ENCODE peak calls at places on chromosomes 2 and 18, in nine cellular contexts. One of them, this sample, is unnamed.
A peak's percentile ranks its signal among the peaks of the same experiment; 100 is the strongest.

GRCh38 chr18:35661483-35662146 is 80.1 kb downstream of the GALNT1 start:
- DNase-seq in cardiac fibroblast: no peak
- DNase-seq in progenitor cell of endocrine pancreas: no peak
- DNase-seq in A549: no peak
- DNase-seq in AG10803: no peak
- DNase-seq in mucosa of descending colon: no peak
- DNase-seq in brain microvascular endothelial cell: no peak
- DNase-seq in ascending aorta: no peak
- DNase-seq in thyroid gland: no peak
- DNase-seq in this sample: no peak

GRCh38 chr2:20745924-20746555 is 76.9 kb downstream of the LDAH start:
- DNase-seq in cardiac fibroblast: no peak
- DNase-seq in progenitor cell of endocrine pancreas: no peak
- DNase-seq in A549: peak; percentile 57
- DNase-seq in AG10803: peak; percentile 5
- DNase-seq in mucosa of descending colon: no peak
- DNase-seq in brain microvascular endothelial cell: no peak
- DNase-seq in ascending aorta: no peak
- DNase-seq in thyroid gland: no peak
- DNase-seq in this sample: no peak

GRCh38 chr18:33184918-33185317 is 255.6 kb downstream of the CCDC178 start:
- DNase-seq in cardiac fibroblast: no peak
- DNase-seq in progenitor cell of endocrine pancreas: no peak
- DNase-seq in A549: no peak
- DNase-seq in AG10803: no peak
- DNase-seq in mucosa of descending colon: no peak
- DNase-seq in brain microvascular endothelial cell: no peak
- DNase-seq in ascending aorta: no peak
- DNase-seq in thyroid gland: no peak
- DNase-seq in this sample: no peak

GRCh38 chr2:189681203-189681602 is 6.7 kb downstream of the ANKAR start:
- DNase-seq in cardiac fibroblast: no peak
- DNase-seq in progenitor cell of endocrine pancreas: no peak
- DNase-seq in A549: no peak
- DNase-seq in AG10803: no peak
- DNase-seq in mucosa of descending colon: no peak
- DNase-seq in brain microvascular endothelial cell: no peak
- DNase-seq in ascending aorta: no peak
- DNase-seq in thyroid gland: no peak
- DNase-seq in this sample: no peak

GRCh38 chr2:216047417-216047816 is 34.1 kb upstream of the MREG start:
- DNase-seq in cardiac fibroblast: no peak
- DNase-seq in progenitor cell of endocrine pancreas: no peak
- DNase-seq in A549: no peak
- DNase-seq in AG10803: no peak
- DNase-seq in mucosa of descending colon: no peak
- DNase-seq in brain microvascular endothelial cell: no peak
- DNase-seq in ascending aorta: no peak
- DNase-seq in thyroid gland: no peak
- DNase-seq in this sample: no peak

GRCh38 chr2:180125245-180125962 is 118.3 kb upstream of the CWC22 start:
- DNase-seq in cardiac fibroblast: peak; percentile 96
- DNase-seq in progenitor cell of endocrine pancreas: peak; percentile 40
- DNase-seq in A549: peak; percentile 87
- DNase-seq in AG10803: peak; percentile 94
- DNase-seq in mucosa of descending colon: no peak
- DNase-seq in brain microvascular endothelial cell: peak; percentile 95
- DNase-seq in ascending aorta: no peak
- DNase-seq in thyroid gland: peak; percentile 41
- DNase-seq in this sample: peak; percentile 96

GRCh38 chr18:10900435-10900834 is 248.9 kb downstream of the PIEZO2 start:
- DNase-seq in cardiac fibroblast: no peak
- DNase-seq in progenitor cell of endocrine pancreas: no peak
- DNase-seq in A549: no peak
- DNase-seq in AG10803: no peak
- DNase-seq in mucosa of descending colon: no peak
- DNase-seq in brain microvascular endothelial cell: no peak
- DNase-seq in ascending aorta: no peak
- DNase-seq in thyroid gland: no peak
- DNase-seq in this sample: no peak

GRCh38 chr2:190344275-190344827 is 962 bp downstream of the INPP1 start:
- DNase-seq in cardiac fibroblast: peak; percentile 33
- DNase-seq in progenitor cell of endocrine pancreas: no peak
- DNase-seq in A549: peak; percentile 71
- DNase-seq in AG10803: peak; percentile 31
- DNase-seq in mucosa of descending colon: peak; percentile 65
- DNase-seq in brain microvascular endothelial cell: no peak
- DNase-seq in ascending aorta: no peak
- DNase-seq in thyroid gland: peak; percentile 75
- DNase-seq in this sample: peak; percentile 7

GRCh38 chr18:7940976-7941375 is 373.9 kb downstream of the PTPRM start:
- DNase-seq in cardiac fibroblast: no peak
- DNase-seq in progenitor cell of endocrine pancreas: no peak
- DNase-seq in A549: no peak
- DNase-seq in AG10803: no peak
- DNase-seq in mucosa of descending colon: no peak
- DNase-seq in brain microvascular endothelial cell: no peak
- DNase-seq in ascending aorta: no peak
- DNase-seq in thyroid gland: no peak
- DNase-seq in this sample: no peak

GRCh38 chr18:10076502-10077030 is 162.8 kb downstream of the VAPA start:
- DNase-seq in cardiac fibroblast: no peak
- DNase-seq in progenitor cell of endocrine pancreas: no peak
- DNase-seq in A549: no peak
- DNase-seq in AG10803: no peak
- DNase-seq in mucosa of descending colon: no peak
- DNase-seq in brain microvascular endothelial cell: no peak
- DNase-seq in ascending aorta: no peak
- DNase-seq in thyroid gland: no peak
- DNase-seq in this sample: no peak

GRCh38 chr18:57839942-57840381 is 36.8 kb upstream of the ATP8B1 start:
- DNase-seq in cardiac fibroblast: peak; percentile 90
- DNase-seq in progenitor cell of endocrine pancreas: no peak
- DNase-seq in A549: peak; percentile 13
- DNase-seq in AG10803: peak; percentile 74
- DNase-seq in mucosa of descending colon: no peak
- DNase-seq in brain microvascular endothelial cell: peak; percentile 85
- DNase-seq in ascending aorta: no peak
- DNase-seq in thyroid gland: no peak
- DNase-seq in this sample: peak; percentile 85

GRCh38 chr2:53422979-53423378 is 344.6 kb upstream of the CHAC2 start:
- DNase-seq in cardiac fibroblast: peak; percentile 60
- DNase-seq in progenitor cell of endocrine pancreas: no peak
- DNase-seq in A549: peak; percentile 48
- DNase-seq in AG10803: peak; percentile 65
- DNase-seq in mucosa of descending colon: no peak
- DNase-seq in brain microvascular endothelial cell: peak; percentile 42
- DNase-seq in ascending aorta: no peak
- DNase-seq in thyroid gland: peak; percentile 61
- DNase-seq in this sample: peak; percentile 45
- TF ChIP-seq CTCF in cardiac fibroblast: peak; percentile 55
- TF ChIP-seq CTCF in progenitor cell of endocrine pancreas: peak; percentile 51
- TF ChIP-seq CTCF in A549: peak; percentile 38
- TF ChIP-seq CTCF in AG10803: peak; percentile 62
- TF ChIP-seq CTCF in mucosa of descending colon: no peak
- TF ChIP-seq CTCF in brain microvascular endothelial cell: peak; percentile 75
- TF ChIP-seq CTCF in ascending aorta: peak; percentile 43
- TF ChIP-seq CTCF in thyroid gland: peak; percentile 61
- TF ChIP-seq CTCF in this sample: peak; percentile 78

GRCh38 chr18:44887227-44887631 is 206.5 kb downstream of the SETBP1 start:
- DNase-seq in cardiac fibroblast: peak; percentile 79
- DNase-seq in progenitor cell of endocrine pancreas: no peak
- DNase-seq in A549: no peak
- DNase-seq in AG10803: peak; percentile 70
- DNase-seq in mucosa of descending colon: no peak
- DNase-seq in brain microvascular endothelial cell: peak; percentile 76
- DNase-seq in ascending aorta: no peak
- DNase-seq in thyroid gland: no peak
- DNase-seq in this sample: peak; percentile 18
- TF ChIP-seq CTCF in cardiac fibroblast: no peak
- TF ChIP-seq CTCF in progenitor cell of endocrine pancreas: no peak
- TF ChIP-seq CTCF in A549: no peak
- TF ChIP-seq CTCF in AG10803: no peak
- TF ChIP-seq CTCF in mucosa of descending colon: no peak
- TF ChIP-seq CTCF in brain microvascular endothelial cell: no peak
- TF ChIP-seq CTCF in ascending aorta: no peak
- TF ChIP-seq CTCF in thyroid gland: no peak
- TF ChIP-seq CTCF in this sample: no peak

GRCh38 chr2:72325592-72326422 is 178.1 kb upstream of the CYP26B1 start:
- DNase-seq in cardiac fibroblast: peak; percentile 39
- DNase-seq in progenitor cell of endocrine pancreas: no peak
- DNase-seq in A549: peak; percentile 39
- DNase-seq in AG10803: no peak
- DNase-seq in mucosa of descending colon: no peak
- DNase-seq in brain microvascular endothelial cell: peak; percentile 6
- DNase-seq in ascending aorta: no peak
- DNase-seq in thyroid gland: peak; percentile 19
- DNase-seq in this sample: peak; percentile 19
- TF ChIP-seq CTCF in cardiac fibroblast: peak; percentile 84
- TF ChIP-seq CTCF in progenitor cell of endocrine pancreas: peak; percentile 48
- TF ChIP-seq CTCF in A549: peak; percentile 55
- TF ChIP-seq CTCF in AG10803: peak; percentile 80
- TF ChIP-seq CTCF in mucosa of descending colon: peak; percentile 69
- TF ChIP-seq CTCF in brain microvascular endothelial cell: peak; percentile 83
- TF ChIP-seq CTCF in ascending aorta: peak; percentile 22
- TF ChIP-seq CTCF in thyroid gland: peak; percentile 56
- TF ChIP-seq CTCF in this sample: peak; percentile 82

GRCh38 chr2:47735912-47736311 is 47.0 kb upstream of the MSH6 start:
- DNase-seq in cardiac fibroblast: no peak
- DNase-seq in progenitor cell of endocrine pancreas: no peak
- DNase-seq in A549: no peak
- DNase-seq in AG10803: no peak
- DNase-seq in mucosa of descending colon: no peak
- DNase-seq in brain microvascular endothelial cell: no peak
- DNase-seq in ascending aorta: no peak
- DNase-seq in thyroid gland: no peak
- DNase-seq in this sample: no peak

GRCh38 chr2:47737191-47737975 is 45.6 kb upstream of the MSH6 start:
- DNase-seq in cardiac fibroblast: peak; percentile 44
- DNase-seq in progenitor cell of endocrine pancreas: no peak
- DNase-seq in A549: no peak
- DNase-seq in AG10803: peak; percentile 7
- DNase-seq in mucosa of descending colon: no peak
- DNase-seq in brain microvascular endothelial cell: no peak
- DNase-seq in ascending aorta: no peak
- DNase-seq in thyroid gland: no peak
- DNase-seq in this sample: no peak

GRCh38 chr2:47738331-47738730 is 44.6 kb upstream of the MSH6 start:
- DNase-seq in cardiac fibroblast: no peak
- DNase-seq in progenitor cell of endocrine pancreas: no peak
- DNase-seq in A549: no peak
- DNase-seq in AG10803: no peak
- DNase-seq in mucosa of descending colon: no peak
- DNase-seq in brain microvascular endothelial cell: no peak
- DNase-seq in ascending aorta: no peak
- DNase-seq in thyroid gland: no peak
- DNase-seq in this sample: no peak

GRCh38 chr2:47735470-47735869 is 47.5 kb upstream of the MSH6 start:
- DNase-seq in cardiac fibroblast: no peak
- DNase-seq in progenitor cell of endocrine pancreas: no peak
- DNase-seq in A549: no peak
- DNase-seq in AG10803: no peak
- DNase-seq in mucosa of descending colon: no peak
- DNase-seq in brain microvascular endothelial cell: no peak
- DNase-seq in ascending aorta: no peak
- DNase-seq in thyroid gland: no peak
- DNase-seq in this sample: no peak

GRCh38 chr2:47735046-47735445 is 47.9 kb upstream of the MSH6 start:
- DNase-seq in cardiac fibroblast: no peak
- DNase-seq in progenitor cell of endocrine pancreas: no peak
- DNase-seq in A549: no peak
- DNase-seq in AG10803: no peak
- DNase-seq in mucosa of descending colon: no peak
- DNase-seq in brain microvascular endothelial cell: no peak
- DNase-seq in ascending aorta: no peak
- DNase-seq in thyroid gland: no peak
- DNase-seq in this sample: no peak
- TF ChIP-seq CTCF in cardiac fibroblast: no peak
- TF ChIP-seq CTCF in progenitor cell of endocrine pancreas: no peak
- TF ChIP-seq CTCF in A549: no peak
- TF ChIP-seq CTCF in AG10803: no peak
- TF ChIP-seq CTCF in mucosa of descending colon: no peak
- TF ChIP-seq CTCF in brain microvascular endothelial cell: no peak
- TF ChIP-seq CTCF in ascending aorta: no peak
- TF ChIP-seq CTCF in thyroid gland: no peak
- TF ChIP-seq CTCF in this sample: no peak

DNA sequence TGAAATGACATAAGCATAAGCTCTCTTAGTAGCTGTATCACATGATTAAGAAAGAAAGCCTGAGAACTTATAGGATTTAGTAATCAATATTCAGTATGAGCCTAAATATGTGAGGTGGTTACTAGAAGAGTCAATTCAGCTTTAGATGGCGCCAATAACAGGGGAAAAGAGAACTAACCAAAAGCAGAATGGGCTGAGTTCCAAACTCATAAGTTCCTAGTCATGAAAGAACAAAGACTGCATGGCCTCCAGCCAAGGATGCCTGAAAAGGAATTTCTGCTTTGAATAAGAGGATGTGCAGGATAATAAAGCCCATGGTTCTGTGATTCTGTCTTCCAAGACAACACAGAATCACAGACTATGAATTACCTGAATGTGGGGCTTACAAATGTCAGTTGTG is 196.5 kb downstream of the SATB2 start:
- DNase-seq in cardiac fibroblast: peak; percentile 89
- DNase-seq in progenitor cell of endocrine pancreas: no peak
- DNase-seq in A549: peak; percentile 8
- DNase-seq in AG10803: peak; percentile 86
- DNase-seq in mucosa of descending colon: no peak
- DNase-seq in brain microvascular endothelial cell: peak; percentile 15
- DNase-seq in ascending aorta: no peak
- DNase-seq in thyroid gland: no peak
- DNase-seq in this sample: peak; percentile 56
- TF ChIP-seq CTCF in cardiac fibroblast: no peak
- TF ChIP-seq CTCF in progenitor cell of endocrine pancreas: no peak
- TF ChIP-seq CTCF in A549: no peak
- TF ChIP-seq CTCF in AG10803: peak; percentile 19
- TF ChIP-seq CTCF in mucosa of descending colon: no peak
- TF ChIP-seq CTCF in brain microvascular endothelial cell: no peak
- TF ChIP-seq CTCF in ascending aorta: no peak
- TF ChIP-seq CTCF in thyroid gland: no peak
- TF ChIP-seq CTCF in this sample: no peak

This sample was measured in HFFc6.